ENCODE peak calls at places on chromosomes 5 and 9, in four cellular contexts. O is WTC11, A is K562, H is HepG2. R is an unnamed sample.
A peak's percentile ranks its signal among the peaks of the same experiment; 100 is the strongest.

GRCh38 chr9:87547665-87548064 is 50.0 kb downstream of the DAPK1 start:
- DNase-seq in O (no peak), A (peak; percentile 17), H (peak; percentile 12), R (no peak)

GRCh38 chr5:90408571-90409317 is 812 bp downstream of the CETN3 start:
- DNase-seq in O (no peak), A (peak; percentile 42), H (peak; percentile 0), R (peak; percentile 4)

GRCh38 chr5:37668524-37669047 is 171.3 kb downstream of the GDNF start:
- DNase-seq in O (no peak), A (peak; percentile 43), H (peak; percentile 90), R (no peak)

GRCh38 chr9:101087426-101087825 is 58.9 kb downstream of the PLPPR1 start:
- DNase-seq in O (no peak), A (no peak), H (no peak), R (no peak)

GRCh38 chr9:37413311-37413710 is 9.2 kb upstream of the GRHPR start:
- DNase-seq in O (no peak), A (no peak), H (no peak), R (no peak)

GRCh38 chr9:71519098-71519497 is 249.2 kb downstream of the CEMIP2 start:
- DNase-seq in O (no peak), A (no peak), H (no peak), R (no peak)

GRCh38 chr5:145856285-145856818 is 16.5 kb downstream of the GRXCR2 start:
- DNase-seq in O (peak; percentile 73), A (no peak), H (peak; percentile 30), R (no peak)

GRCh38 chr9:109887079-109887478 is 107.1 kb downstream of the PALM2AKAP2 start:
- DNase-seq in O (no peak), A (no peak), H (no peak), R (no peak)

GRCh38 chr5:73591102-73591695 is 25.7 kb downstream of the UTP15 start:
- DNase-seq in O (peak; percentile 14), A (peak; percentile 62), H (peak; percentile 79), R (peak; percentile 28)

GRCh38 chr5:73094415-73094814 is 26.0 kb upstream of the TMEM171 start:
- DNase-seq in O (no peak), A (no peak), H (no peak), R (no peak)

GRCh38 chr5:45697211-45697610 is 1.0 kb upstream of the HCN1 start:
- DNase-seq in O (no peak), A (no peak), H (no peak), R (no peak)

GRCh38 chr9:29439961-29440360 is 1866.7 kb upstream of the C9orf72 start:
- DNase-seq in O (no peak), A (no peak), H (no peak), R (no peak)

GRCh38 chr5:132459031-132459982 is 31.3 kb downstream of the IRF1 start:
- DNase-seq in O (no peak), A (peak; percentile 42), H (no peak), R (no peak)

GRCh38 chr9:98999152-98999525 is 55.4 kb downstream of the COL15A1 start:
- DNase-seq in O (no peak), A (no peak), H (no peak), R (no peak)

GRCh38 chr5:51881901-51882300 is 498.7 kb downstream of the ISL1 start:
- DNase-seq in O (no peak), A (no peak), H (no peak), R (no peak)

GRCh38 chr9:122367779-122368460 is 2.9 kb upstream of the PTGS1 start:
- DNase-seq in O (no peak), A (no peak), H (no peak), R (no peak)

GRCh38 chr9:124673063-124673462 is 98.0 kb downstream of the NR6A1 start:
- DNase-seq in O (no peak), A (no peak), H (no peak), R (no peak)

GRCh38 chr9:134839441-134840125 is 41.0 kb upstream of the FCN2 start:
- DNase-seq in O (peak; percentile 37), A (peak; percentile 34), H (no peak), R (no peak)

GRCh38 chr9:69549310-69550202 is 122.6 kb downstream of the APBA1 start:
- DNase-seq in O (no peak), A (peak; percentile 26), H (peak; percentile 45), R (no peak)

GRCh38 chr5:61167382-61167781 is 5.1 kb upstream of the SMIM15 start:
- DNase-seq in O (no peak), A (no peak), H (no peak), R (no peak)

GRCh38 chr5:154885438-154885837 is 27.0 kb downstream of the CNOT8 start:
- DNase-seq in O (no peak), A (no peak), H (no peak), R (no peak)

GRCh38 chr9:95991326-95991725 is 115.8 kb downstream of the ERCC6L2 start:
- DNase-seq in O (no peak), A (no peak), H (no peak), R (no peak)

GRCh38 chr5:135493406-135494180 is 41.4 kb upstream of the TIFAB start:
- DNase-seq in O (no peak), A (no peak), H (no peak), R (no peak)

GRCh38 chr5:115578657-115579056 is 23.6 kb downstream of the TICAM2 start:
- DNase-seq in O (no peak), A (no peak), H (no peak), R (no peak)

GRCh38 chr9:130425741-130426466 is 18.9 kb upstream of the ASS1 start:
- DNase-seq in O (no peak), A (no peak), H (no peak), R (no peak)

GRCh38 chr9:69104830-69105527 is 69.1 kb upstream of the TJP2 start:
- DNase-seq in O (peak; percentile 74), A (no peak), H (peak; percentile 86), R (no peak)

GRCh38 chr9:14866200-14866749 is 44.0 kb downstream of the FREM1 start:
- DNase-seq in O (no peak), A (no peak), H (no peak), R (no peak)

GRCh38 chr9:113222482-113222841 is 1.1 kb downstream of the SLC31A1 start:
- DNase-seq in O (no peak), A (peak; percentile 77), H (peak; percentile 74), R (no peak)

GRCh38 chr5:151157426-151158286 is at the start of gene ANXA6:
- DNase-seq in O (peak; percentile 76), A (peak; percentile 92), H (peak; percentile 22), R (no peak)

GRCh38 chr5:163822548-163822947 is 317.1 kb downstream of the MAT2B start:
- DNase-seq in O (no peak), A (no peak), H (no peak), R (no peak)

GRCh38 chr9:76198336-76198735 is 195.9 kb downstream of the RFK start:
- DNase-seq in O (no peak), A (no peak), H (no peak), R (no peak)

GRCh38 chr5:87169300-87169991 is 98.2 kb upstream of the RASA1 start:
- DNase-seq in O (no peak), A (no peak), H (no peak), R (no peak)

GRCh38 chr9:104868303-104868686 is 59.7 kb downstream of the ABCA1 start:
- DNase-seq in O (no peak), A (no peak), H (no peak), R (no peak)

GRCh38 chr5:1003296-1003937 is 5.2 kb upstream of the NKD2 start:
- DNase-seq in O (peak; percentile 12), A (no peak), H (no peak), R (no peak)

GRCh38 chr5:10679336-10679988 is 81.6 kb downstream of the DAP start:
- DNase-seq in O (no peak), A (no peak), H (no peak), R (no peak)

GRCh38 chr5:10689391-10690081 is 71.5 kb downstream of the DAP start:
- DNase-seq in O (peak; percentile 78), A (peak; percentile 69), H (no peak), R (no peak)

GRCh38 chr9:124078641-124079040 is 67.1 kb downstream of the LHX2 start:
- DNase-seq in O (no peak), A (no peak), H (peak; percentile 75), R (no peak)

GRCh38 chr5:33894566-33894965 is 2.8 kb upstream of the ADAMTS12 start:
- DNase-seq in O (no peak), A (no peak), H (no peak), R (no peak)

GRCh38 chr5:135332519-135333150 is 66.4 kb downstream of the MACROH2A1 start:
- DNase-seq in O (no peak), A (peak; percentile 67), H (peak; percentile 59), R (no peak)

GRCh38 chr9:33690156-33690908 is 105.0 kb upstream of the PRSS3 start:
- DNase-seq in O (no peak), A (no peak), H (no peak), R (no peak)

GRCh38 chr9:33682551-33682950 is 112.8 kb upstream of the PRSS3 start:
- DNase-seq in O (peak; percentile 12), A (no peak), H (no peak), R (no peak)

GRCh38 chr9:33686942-33687341 is 108.4 kb upstream of the PRSS3 start:
- DNase-seq in O (no peak), A (no peak), H (no peak), R (no peak)

GRCh38 chr9:33687779-33688178 is 107.6 kb upstream of the PRSS3 start:
- DNase-seq in O (no peak), A (no peak), H (no peak), R (no peak)
- TF ChIP-seq ETV6 in O (no peak), A (no peak), H (no peak), R (no peak)

GRCh38 chr5:103607346-103607745 is 44.8 kb upstream of the NUDT12 start:
- DNase-seq in O (no peak), A (no peak), H (no peak), R (no peak)
- TF ChIP-seq ETV6 in O (no peak), A (no peak), H (no peak), R (no peak)

DNA sequence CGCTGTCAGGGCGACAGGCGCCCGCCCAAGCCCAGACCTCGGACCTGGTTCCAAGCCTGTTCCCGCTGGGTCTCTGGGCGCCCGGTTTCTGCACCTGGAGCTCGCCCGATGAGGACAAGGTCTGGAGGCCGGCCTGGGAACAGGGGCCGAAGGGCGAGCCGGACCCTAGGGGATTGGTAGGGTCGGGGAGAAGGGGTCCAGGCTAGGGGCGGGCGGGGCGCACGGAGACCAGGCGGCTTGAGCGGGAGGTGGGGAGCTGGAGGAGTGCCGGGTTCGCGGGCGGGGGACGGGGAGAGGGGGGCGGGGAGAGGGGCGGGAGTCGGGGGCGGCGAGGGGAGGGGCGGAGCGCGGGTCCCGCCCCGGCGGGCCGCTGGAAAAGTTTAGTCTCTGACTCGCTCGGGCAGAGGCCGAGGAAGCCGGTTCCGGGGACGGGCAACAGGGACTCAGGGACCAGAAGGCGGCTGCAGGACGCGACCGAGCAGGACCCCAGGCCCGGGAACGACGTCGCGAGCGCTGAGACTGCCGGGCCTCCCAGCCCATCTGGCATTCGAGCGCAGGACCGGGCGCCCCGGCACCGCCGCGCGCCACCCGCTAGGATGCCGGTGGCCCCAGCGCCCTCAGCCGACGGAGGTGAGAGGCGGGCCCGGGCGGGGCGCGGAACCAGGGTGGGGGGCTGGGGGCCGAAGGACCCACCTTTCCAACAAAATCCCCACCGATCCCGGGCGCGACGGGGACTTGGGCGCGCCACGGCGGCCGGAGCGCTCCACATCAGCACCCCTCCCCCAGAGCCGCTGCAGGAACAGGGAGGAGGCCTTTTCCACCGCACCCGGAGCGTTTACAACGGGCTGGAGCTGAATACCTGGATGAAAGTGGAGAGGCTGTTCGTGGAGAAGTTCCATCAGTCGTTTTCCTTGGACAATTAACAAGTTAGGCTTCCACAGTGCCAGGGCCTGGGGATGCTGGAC is at the start of gene S1PR3:
- DNase-seq in O (peak; percentile 78), A (peak; percentile 66), H (no peak), R (no peak)
- TF ChIP-seq ETV6 in O (peak; percentile 7), A (no peak), H (no peak), R (no peak)

GRCh38 chr5:143703659-143704058 is 108.3 kb upstream of the HMHB1 start:
- DNase-seq in O (no peak), A (no peak), H (no peak), R (no peak)
- TF ChIP-seq ETV6 in O (no peak), A (no peak), H (no peak), R (no peak)